ENCODE peak calls at places on chromosomes 16 and 17, in five cellular contexts. B, T, N, C and M are unnamed samples.
A peak's percentile ranks its signal among the peaks of the same experiment; 100 is the strongest.

GRCh38 chr16:2343211-2343610 is 2.7 kb upstream of the ABCA3 start:
- DNase-seq in N (no peak), B (no peak), T (no peak), C (peak; percentile 44), M (no peak)

GRCh38 chr17:52032454-52032853 is 126.1 kb downstream of the CA10 start:
- DNase-seq in N (no peak), B (no peak), C (no peak), T (no peak), M (no peak)

GRCh38 chr17:61786088-61786487 is 77.2 kb downstream of the BRIP1 start:
- DNase-seq in T (no peak), B (no peak), C (no peak), N (no peak), M (no peak)

GRCh38 chr16:28494141-28494851 is at the start of gene APOBR:
- DNase-seq in N (no peak), B (no peak), C (peak; percentile 30), T (peak; percentile 83), M (no peak)

GRCh38 chr17:57682667-57683066 is 62.4 kb downstream of the CCDC182 start:
- DNase-seq in T (no peak), B (no peak), C (no peak), N (no peak), M (no peak)

GRCh38 chr17:39591958-39592954 is 15.5 kb downstream of the NEUROD2 start:
- DNase-seq in C (peak; percentile 66), T (no peak), B (no peak), N (peak; percentile 68), M (peak; percentile 13)

GRCh38 chr16:19884021-19884485 is 595 bp downstream of the GPRC5B start:
- DNase-seq in T (no peak), N (no peak), B (no peak), C (peak; percentile 30), M (no peak)

GRCh38 chr17:81256616-81257015 is 17.5 kb downstream of the NDUFAF8 start:
- DNase-seq in T (no peak), B (no peak), N (no peak), C (no peak), M (no peak)

GRCh38 chr17:57662021-57662420 is 83.1 kb downstream of the CCDC182 start:
- DNase-seq in C (no peak), N (no peak), B (no peak), T (no peak), M (no peak)

DNA sequence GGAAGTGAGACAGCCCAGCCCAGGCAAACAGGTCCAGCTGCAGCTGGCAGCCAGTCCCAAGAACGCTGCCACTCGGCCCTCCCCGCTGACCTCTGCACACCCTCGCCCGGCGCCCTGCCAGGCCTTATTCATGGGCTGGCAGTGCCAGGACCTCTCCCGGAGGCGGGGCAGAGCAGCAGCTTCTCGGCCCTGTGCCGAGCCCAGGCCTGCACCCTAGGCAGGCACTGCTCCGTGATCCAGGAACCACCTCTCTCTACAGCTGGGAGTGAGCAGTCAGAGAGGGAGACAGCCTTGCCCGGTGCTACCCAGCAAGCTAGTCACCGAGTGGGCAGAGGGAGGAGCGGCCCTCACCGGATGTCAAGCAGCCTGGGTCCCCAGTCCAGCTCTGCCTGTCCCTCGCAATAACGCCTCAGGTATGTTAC is 79.9 kb upstream of the CBX4 start:
- DNase-seq in N (no peak), B (no peak), T (no peak), C (no peak), M (no peak)
- TF ChIP-seq SRF in N (no peak), B (no peak), T (no peak), C (no peak), M (no peak)

GRCh38 chr17:74453665-74454196 is 12.7 kb upstream of the CD300A start:
- DNase-seq in B (no peak), N (no peak), T (no peak), C (peak; percentile 99), M (no peak)
- TF ChIP-seq SRF in B (no peak), N (no peak), T (no peak), C (no peak), M (no peak)

GRCh38 chr17:20066253-20066652 is 57.1 kb downstream of the SPECC1 start:
- DNase-seq in B (no peak), C (no peak), T (no peak), N (no peak), M (no peak)
- TF ChIP-seq SRF in B (no peak), C (no peak), T (no peak), N (no peak), M (no peak)

GRCh38 chr16:57529324-57530103 is 6.9 kb downstream of the CCDC102A start:
- DNase-seq in B (no peak), N (no peak), C (no peak), T (no peak), M (no peak)

GRCh38 chr16:57530104-57530522 is 6.3 kb downstream of the CCDC102A start:
- DNase-seq in C (no peak), T (no peak), N (peak; percentile 59), B (no peak), M (no peak)

GRCh38 chr16:57527027-57527426 is 9.3 kb downstream of the CCDC102A start:
- DNase-seq in T (no peak), N (peak; percentile 54), C (no peak), B (no peak), M (no peak)

GRCh38 chr16:57527610-57528360 is 8.6 kb downstream of the CCDC102A start:
- DNase-seq in C (no peak), B (no peak), T (no peak), N (no peak), M (no peak)

DNA sequence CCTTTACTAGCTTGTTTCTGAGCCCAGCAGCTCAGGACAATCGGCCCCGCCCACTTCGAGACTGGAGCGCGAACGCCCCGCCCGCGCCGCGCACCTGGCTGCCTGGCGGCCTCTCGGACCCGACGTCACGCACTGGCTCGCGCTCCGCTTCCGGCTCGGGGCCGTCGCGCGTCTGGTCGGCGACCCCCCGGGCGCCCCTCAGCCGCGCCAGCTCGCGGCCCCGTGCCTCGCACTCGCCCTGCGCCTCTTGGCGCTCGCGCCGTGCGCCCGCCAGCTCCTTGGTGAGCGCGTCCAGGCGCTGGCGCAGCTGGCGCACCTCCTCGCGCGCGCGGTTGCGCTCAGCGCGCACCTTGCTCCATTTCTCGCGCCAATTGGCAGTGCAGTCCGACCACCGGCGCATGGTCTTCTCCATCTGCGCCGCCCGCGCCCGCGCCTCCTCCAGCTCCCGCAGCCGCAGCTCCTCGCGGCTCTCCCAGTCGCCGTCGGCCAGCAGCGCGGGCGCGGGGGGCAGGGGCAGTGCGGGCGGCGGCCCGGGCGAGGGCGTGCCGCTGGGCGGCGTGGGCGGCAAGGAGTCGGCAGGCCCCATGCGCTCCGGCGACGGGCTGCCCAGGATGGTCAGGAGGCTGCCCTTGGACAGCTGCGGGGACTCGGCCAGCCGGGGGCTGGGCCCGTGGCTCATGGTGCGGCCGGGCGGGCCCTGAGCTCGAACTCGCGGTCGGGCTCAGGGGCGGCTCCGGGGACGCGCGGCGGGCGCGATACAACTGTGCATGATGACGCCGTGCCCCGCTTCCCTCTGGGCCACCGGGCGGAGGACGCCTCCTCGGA is 7.7 kb downstream of the CCDC102A start:
- DNase-seq in C (no peak), B (no peak), T (no peak), N (no peak), M (no peak)
- TF ChIP-seq SRF in C (no peak), B (no peak), T (no peak), N (no peak), M (no peak)

DNA sequence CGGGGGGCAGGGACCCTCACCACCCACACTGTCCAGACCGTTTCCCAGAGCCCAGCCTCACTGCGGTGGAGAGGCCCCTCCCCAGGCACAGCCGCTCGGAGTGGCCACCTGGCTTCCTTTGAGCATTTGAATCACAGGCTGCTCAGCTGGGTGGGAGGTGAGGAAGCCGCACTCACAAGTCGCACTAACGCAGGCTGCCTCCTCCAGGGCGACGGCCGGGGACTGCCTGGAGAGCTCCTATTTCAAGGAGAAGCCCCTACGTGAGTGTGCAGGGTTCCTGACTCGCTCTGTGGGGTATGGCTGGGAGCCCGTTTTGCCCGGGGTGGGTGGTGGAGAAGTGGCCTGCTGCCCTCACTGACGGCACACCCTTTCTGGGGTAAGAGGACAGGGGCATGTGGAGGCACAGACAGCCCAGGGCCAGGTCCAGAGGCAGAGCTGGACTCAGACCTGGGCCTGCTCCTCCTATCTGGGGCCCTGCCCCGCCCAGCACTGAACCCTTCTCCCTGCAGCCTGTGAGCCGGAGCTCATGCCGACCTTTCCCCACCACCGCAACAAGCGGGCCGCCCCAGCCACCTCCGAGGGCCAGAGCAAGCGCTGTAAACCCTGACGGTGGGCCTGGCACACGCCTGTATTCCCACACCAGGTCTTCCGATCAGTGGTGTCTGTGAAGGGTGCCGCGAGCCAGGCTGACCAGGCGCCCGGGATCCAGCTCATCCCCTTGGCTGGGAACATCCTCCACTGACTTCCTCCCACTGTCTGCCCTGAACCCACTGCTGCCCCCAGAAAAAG is 6.2 kb downstream of the SPATA2L start:
- DNase-seq in T (no peak), B (no peak), C (no peak), N (peak; percentile 64), M (no peak)
- TF ChIP-seq SRF in T (no peak), B (no peak), C (no peak), N (no peak), M (no peak)

GRCh38 chr17:18981642-18982424 is 22.7 kb downstream of the FAM83G start:
- DNase-seq in T (no peak), N (peak; percentile 87), C (peak; percentile 53), B (no peak), M (peak; percentile 31)
- TF ChIP-seq SRF in T (no peak), N (no peak), C (no peak), B (no peak), M (no peak)

GRCh38 chr17:69761767-69762321 is 313.2 kb upstream of the KCNJ16 start:
- DNase-seq in C (no peak), N (peak; percentile 9), B (no peak), T (no peak), M (no peak)

GRCh38 chr17:69762359-69762758 is 312.7 kb upstream of the KCNJ16 start:
- DNase-seq in C (no peak), N (no peak), T (no peak), B (no peak), M (no peak)

GRCh38 chr17:69760562-69760961 is 314.5 kb upstream of the KCNJ16 start:
- DNase-seq in T (no peak), B (no peak), C (no peak), N (no peak), M (no peak)

GRCh38 chr17:69761011-69761410 is 314.0 kb upstream of the KCNJ16 start:
- DNase-seq in C (no peak), T (no peak), N (no peak), B (no peak), M (no peak)

DNA sequence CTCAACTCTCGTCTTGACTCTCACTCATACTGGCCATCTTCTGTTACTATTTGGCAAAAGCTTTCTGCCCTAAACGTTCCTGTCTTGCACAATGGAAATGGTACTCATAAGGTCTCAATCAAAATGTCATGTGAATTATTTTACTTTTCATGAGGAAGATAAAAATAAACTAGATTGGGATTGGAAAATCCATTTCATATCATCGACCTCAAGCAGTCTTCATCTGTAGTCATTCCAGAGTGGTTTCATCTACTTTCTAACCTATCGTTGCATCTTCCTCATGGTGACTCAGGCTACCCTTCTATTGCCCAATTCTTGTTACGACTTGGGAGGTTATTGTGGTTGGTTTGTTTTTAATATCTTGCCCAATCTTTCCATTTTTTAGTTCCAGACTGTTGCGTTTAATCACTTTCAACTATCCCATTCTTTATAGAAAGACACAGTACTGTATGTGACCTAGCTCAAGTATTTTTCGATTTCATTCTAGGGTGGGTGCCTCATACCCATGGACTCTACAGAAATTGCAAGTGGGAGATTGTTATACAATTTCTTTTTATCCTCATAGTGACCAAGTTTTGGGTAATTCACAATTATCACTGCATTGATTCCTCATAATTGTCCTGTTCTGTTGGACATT is 317.1 kb upstream of the KCNJ16 start:
- DNase-seq in T (no peak), B (no peak), N (no peak), C (no peak), M (no peak)
- TF ChIP-seq SRF in T (no peak), B (no peak), N (no peak), C (no peak), M (no peak)